ENCODE peak calls at places on chromosomes 16 and 17, in nine cellular contexts. U is heart right ventricle, V is PC-3, N is IMR-90, Z is pancreas, G is DND-41, Y is left ventricle myocardium inferior, A is GM23338, K is lung. L is an unnamed sample.

GRCh38 chr16:10511829-10512228 is 68.6 kb downstream of the EMP2 start:
- DNase-seq in U (no peak), V (peak), N (no peak), Z (no peak), G (no peak), Y (no peak), A (no peak), K (no peak), L (no peak)

GRCh38 chr16:50742521-50743150 is 750 bp downstream of the CYLD start:
- DNase-seq in U (peak), V (peak), N (peak), Z (peak), G (peak), Y (peak), A (peak), K (no peak), L (no peak)

GRCh38 chr16:3004781-3005284 is 7.9 kb upstream of the CLDN9 start:
- DNase-seq in U (no peak), V (peak), N (no peak), Z (peak), G (no peak), Y (no peak), A (peak), K (peak), L (no peak)

GRCh38 chr17:79159926-79160325 is 85.3 kb downstream of the ENGASE start:
- DNase-seq in U (no peak), V (no peak), N (no peak), Z (no peak), G (no peak), Y (no peak), A (no peak), K (no peak), L (no peak)

GRCh38 chr17:67546578-67547527 is 169.8 kb downstream of the PITPNC1 start:
- DNase-seq in U (peak), V (no peak), N (peak), Z (peak), G (no peak), Y (peak), A (peak), K (peak), L (peak)

GRCh38 chr16:50144211-50144610 is 8.9 kb upstream of the TENT4B start:
- DNase-seq in U (no peak), V (no peak), N (no peak), Z (no peak), G (no peak), Y (no peak), A (no peak), K (no peak), L (no peak)

GRCh38 chr16:10584956-10585561 is 4.7 kb upstream of the EMP2 start:
- DNase-seq in U (no peak), V (peak), N (peak), Z (no peak), G (no peak), Y (no peak), A (no peak), K (no peak), L (no peak)

GRCh38 chr17:77622627-77623026 is 335.9 kb upstream of the TNRC6C start:
- DNase-seq in U (no peak), V (peak), N (no peak), Z (no peak), G (no peak), Y (no peak), A (no peak), K (no peak), L (no peak)

GRCh38 chr17:76383645-76384221 is 676 bp upstream of the SPHK1 start:
- DNase-seq in U (peak), V (peak), N (peak), Z (peak), G (peak), Y (peak), A (peak), K (no peak), L (peak)

GRCh38 chr17:60941028-60941427 is 263.4 kb downstream of the BCAS3 start:
- DNase-seq in U (peak), V (no peak), N (peak), Z (no peak), G (no peak), Y (peak), A (peak), K (peak), L (peak)

GRCh38 chr17:36849871-36850348 is 87.4 kb upstream of the LHX1 start:
- DNase-seq in U (no peak), V (peak), N (peak), Z (no peak), G (peak), Y (no peak), A (no peak), K (no peak), L (no peak)

GRCh38 chr17:44722254-44722653 is 13.8 kb downstream of the DBF4B start:
- DNase-seq in U (no peak), V (no peak), N (no peak), Z (no peak), G (no peak), Y (no peak), A (no peak), K (no peak), L (no peak)

DNA sequence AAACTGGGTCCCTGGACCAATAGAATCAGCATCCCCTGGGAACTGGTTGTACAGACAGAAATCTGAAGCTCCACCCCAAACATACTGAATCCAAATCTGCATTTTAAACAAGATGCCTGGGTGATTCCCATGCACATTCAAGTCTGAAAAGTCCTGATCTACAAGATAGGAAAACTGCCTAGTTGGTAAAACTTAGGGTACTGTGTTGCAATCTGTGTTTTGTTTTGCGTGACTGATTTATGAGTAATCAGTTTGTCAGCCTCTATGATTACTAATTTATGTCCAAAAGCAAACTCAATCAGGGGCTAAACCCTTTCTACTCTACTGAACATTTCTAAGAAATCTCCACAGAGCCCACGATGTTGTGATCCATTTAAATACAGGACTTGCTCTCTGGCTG is 103.8 kb downstream of the YPEL2 start:
- DNase-seq in U (no peak), V (peak), N (peak), Z (no peak), G (no peak), Y (no peak), A (no peak), K (no peak), L (no peak)
- H3K27ac ChIP-seq in U (no peak), V (peak), N (no peak), Z (no peak), G (no peak), Y (no peak), A (no peak), K (no peak), L (no peak)

GRCh38 chr17:28514571-28515002 is 8.4 kb downstream of the FOXN1 start:
- DNase-seq in U (no peak), V (no peak), N (no peak), Z (no peak), G (no peak), Y (no peak), A (no peak), K (no peak), L (no peak)
- H3K27ac ChIP-seq in U (no peak), V (no peak), N (no peak), Z (no peak), G (no peak), Y (no peak), A (no peak), K (no peak), L (no peak)

DNA sequence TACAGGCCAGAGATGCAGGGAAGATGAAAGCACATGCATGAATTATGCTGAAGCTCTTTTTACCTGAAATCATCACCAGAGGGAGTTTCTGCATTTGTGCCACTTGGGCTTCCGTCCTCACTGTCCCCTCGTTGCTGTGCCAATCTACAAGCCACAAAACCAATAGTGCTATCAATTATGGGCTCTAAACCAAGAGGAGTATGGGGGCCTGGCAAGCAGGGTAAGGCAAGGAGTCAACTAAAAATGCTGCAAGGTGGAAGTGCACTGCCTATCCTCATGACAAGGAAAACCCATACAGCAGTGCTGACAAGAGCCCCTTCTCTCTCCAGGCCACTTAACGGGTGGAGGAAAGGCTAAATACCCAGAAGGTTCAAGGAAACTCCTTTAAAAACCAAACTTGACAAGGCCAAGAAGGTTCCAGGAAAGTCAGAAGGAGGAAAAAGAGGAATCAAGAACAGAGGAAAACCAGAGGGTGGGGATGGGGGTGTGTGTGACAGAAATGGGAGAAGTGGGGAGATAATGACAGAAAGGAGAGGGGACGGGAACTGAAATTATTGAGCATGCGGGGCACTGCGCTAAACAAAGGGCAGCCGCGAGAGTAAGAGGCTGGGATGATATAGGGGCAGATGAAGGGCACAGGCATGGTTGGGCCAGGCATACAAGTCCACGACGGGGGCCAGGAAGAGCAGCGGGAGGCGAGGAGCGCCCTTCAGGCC is 674 bp downstream of the C17orf75 start:
- DNase-seq in U (no peak), V (peak), N (no peak), Z (no peak), G (peak), Y (no peak), A (no peak), K (no peak), L (no peak)
- H3K27ac ChIP-seq in U (peak), V (peak), N (peak), Z (no peak), G (peak), Y (peak), A (peak), K (peak), L (no peak)

DNA sequence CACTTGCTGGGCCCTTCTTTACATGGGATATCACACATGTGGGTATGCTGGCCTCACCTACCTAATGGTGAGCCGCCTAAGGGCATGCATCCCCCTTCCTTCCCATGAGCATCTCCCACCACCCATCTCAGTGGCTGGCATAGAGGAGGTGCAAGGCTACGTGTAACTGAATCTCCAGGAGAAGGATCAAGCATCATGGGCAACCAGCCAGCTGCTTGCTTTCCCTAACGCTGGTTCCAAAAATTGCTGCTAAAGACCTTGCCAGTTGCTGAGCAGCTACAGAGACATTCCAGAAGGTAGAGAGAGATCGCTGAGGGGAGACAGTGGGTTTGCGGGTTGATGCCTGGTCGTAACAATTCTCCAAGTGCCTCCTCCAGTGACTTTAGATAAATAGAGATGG is 378.5 kb upstream of the CDH5 start:
- DNase-seq in U (no peak), V (no peak), N (no peak), Z (no peak), G (no peak), Y (no peak), A (no peak), K (no peak), L (peak)
- H3K27ac ChIP-seq in U (no peak), V (no peak), N (no peak), Z (no peak), G (no peak), Y (no peak), A (no peak), K (no peak), L (no peak)

GRCh38 chr17:17774009-17774881 is 62.5 kb downstream of the SREBF1 start:
- DNase-seq in U (no peak), V (peak), N (peak), Z (peak), G (no peak), Y (peak), A (peak), K (no peak), L (peak)
- H3K27ac ChIP-seq in U (peak), V (peak), N (no peak), Z (peak), G (no peak), Y (peak), A (no peak), K (peak), L (peak)

GRCh38 chr16:84874553-84874952 is 54.8 kb downstream of the CRISPLD2 start:
- DNase-seq in U (no peak), V (no peak), N (peak), Z (no peak), G (no peak), Y (no peak), A (no peak), K (no peak), L (no peak)
- H3K27ac ChIP-seq in U (no peak), V (no peak), N (peak), Z (no peak), G (no peak), Y (no peak), A (no peak), K (no peak), L (no peak)

GRCh38 chr16:68265078-68265925 is 976 bp downstream of the SLC7A6 start:
- DNase-seq in U (peak), V (peak), N (peak), Z (no peak), G (peak), Y (peak), A (peak), K (peak), L (peak)

GRCh38 chr16:68270353-68270752 is 6.0 kb downstream of the SLC7A6 start:
- DNase-seq in U (no peak), V (no peak), N (no peak), Z (no peak), G (no peak), Y (no peak), A (no peak), K (no peak), L (no peak)

GRCh38 chr16:68264128-68265077 is at the start of gene SLC7A6:
- DNase-seq in U (peak), V (peak), N (peak), Z (peak), G (peak), Y (peak), A (peak), K (peak), L (peak)

GRCh38 chr16:68269793-68270192 is 5.5 kb downstream of the SLC7A6 start:
- DNase-seq in U (no peak), V (no peak), N (no peak), Z (no peak), G (no peak), Y (no peak), A (no peak), K (no peak), L (no peak)

DNA sequence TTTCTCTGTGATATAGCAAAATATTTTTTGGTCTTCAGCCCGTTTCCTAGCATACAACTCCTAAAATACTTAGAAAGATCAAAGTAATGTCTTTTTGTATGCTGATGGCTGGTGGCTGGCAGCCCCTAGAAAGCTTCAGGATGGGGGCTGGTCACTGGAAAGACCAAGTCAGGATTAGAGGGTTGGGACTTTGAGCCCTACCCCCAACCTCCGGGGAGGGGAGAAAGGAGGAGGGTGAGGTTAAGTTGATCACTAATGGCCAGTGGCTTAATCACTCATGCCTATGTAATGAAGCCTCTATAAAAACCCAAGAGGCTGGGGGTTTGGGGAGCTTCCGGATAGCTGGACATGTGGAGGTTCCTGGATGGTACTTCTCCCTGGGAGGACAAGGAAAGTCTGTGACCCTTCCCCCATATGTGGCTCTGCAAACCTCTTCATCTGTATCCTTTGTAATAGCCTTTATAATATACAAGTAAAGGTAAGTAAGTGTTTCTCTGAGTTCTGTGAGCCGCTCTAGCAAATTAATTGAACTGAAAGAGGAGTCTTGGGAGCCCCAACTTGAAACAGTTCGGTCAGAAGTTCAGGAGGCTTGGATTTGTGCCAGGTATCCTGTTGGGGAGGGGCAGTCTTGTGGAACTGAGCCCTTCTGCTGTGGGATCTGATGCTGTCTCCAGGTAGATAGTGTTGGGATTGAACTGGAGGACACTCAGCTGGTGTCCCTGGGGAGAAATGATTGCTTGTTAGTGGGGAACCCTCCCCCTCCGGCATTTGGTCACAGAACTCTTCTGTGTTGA is 3.5 kb downstream of the SLC7A6 start:
- DNase-seq in U (no peak), V (no peak), N (no peak), Z (no peak), G (no peak), Y (no peak), A (peak), K (no peak), L (no peak)
- H3K27ac ChIP-seq in U (peak), V (no peak), N (no peak), Z (no peak), G (peak), Y (peak), A (no peak), K (no peak), L (no peak)

GRCh38 chr16:88566158-88566557 is 4.0 kb upstream of the ZC3H18 start:
- DNase-seq in U (no peak), V (no peak), N (peak), Z (no peak), G (no peak), Y (no peak), A (peak), K (no peak), L (no peak)

GRCh38 chr16:88560722-88561484 is 9.3 kb upstream of the ZC3H18 start:
- DNase-seq in U (no peak), V (peak), N (peak), Z (no peak), G (peak), Y (no peak), A (peak), K (no peak), L (no peak)

GRCh38 chr16:88558457-88559442 is 11.5 kb upstream of the ZC3H18 start:
- DNase-seq in U (peak), V (peak), N (peak), Z (peak), G (no peak), Y (peak), A (peak), K (peak), L (peak)

GRCh38 chr16:88556294-88556988 is 13.8 kb upstream of the ZC3H18 start:
- DNase-seq in U (no peak), V (no peak), N (no peak), Z (no peak), G (no peak), Y (no peak), A (no peak), K (no peak), L (peak)

GRCh38 chr16:88561485-88562369 is 8.5 kb upstream of the ZC3H18 start:
- DNase-seq in U (peak), V (peak), N (peak), Z (no peak), G (peak), Y (no peak), A (peak), K (peak), L (no peak)
- H3K27ac ChIP-seq in U (no peak), V (no peak), N (no peak), Z (no peak), G (no peak), Y (no peak), A (no peak), K (no peak), L (no peak)

L was measured in aorta.